ENCODE peak calls at places on chromosome 16, in seven cellular contexts. C is SJSA1; I is naive thymus-derived CD4-positive, alpha-beta T cell; Y is H1; X is GM23248; E is tibial artery; K is esophagus muscularis mucosa. W is an unnamed sample.

GRCh38 chr16:71542377-71542776 is 16.2 kb downstream of the CHST4 start:
- DNase-seq in C (no peak), I (no peak), X (peak), E (peak), K (no peak), Y (peak), W (peak)

GRCh38 chr16:19432429-19432828 is 14.7 kb downstream of the TMC5 start:
- DNase-seq in I (no peak), Y (no peak), X (no peak), E (no peak), C (no peak), K (no peak), W (peak)

GRCh38 chr16:78094166-78094565 is 5.3 kb upstream of the WWOX start:
- DNase-seq in X (no peak), I (no peak), Y (no peak), K (no peak), E (no peak), C (no peak), W (no peak)

GRCh38 chr16:1610841-1611653 is 825 bp downstream of the IFT140 start:
- DNase-seq in Y (no peak), C (no peak), E (peak), K (no peak), X (peak), I (no peak), W (no peak)

GRCh38 chr16:82061861-82062525 is 26.9 kb downstream of the HSD17B2 start:
- DNase-seq in E (no peak), I (no peak), Y (no peak), X (peak), C (no peak), K (no peak), W (peak)

GRCh38 chr16:53523126-53523804 is 20.3 kb upstream of the AKTIP start:
- DNase-seq in E (no peak), C (no peak), X (no peak), K (no peak), I (no peak), Y (no peak), W (no peak)

GRCh38 chr16:58098207-58099096 is 30.7 kb downstream of the CFAP20 start:
- DNase-seq in Y (no peak), K (no peak), E (no peak), I (no peak), X (peak), C (no peak), W (no peak)

GRCh38 chr16:30429418-30429677 is 482 bp downstream of the DCTPP1 start:
- DNase-seq in C (no peak), Y (no peak), K (no peak), I (no peak), X (no peak), E (no peak), W (no peak)

GRCh38 chr16:67395458-67396158 is 2.3 kb upstream of the TPPP3 start:
- DNase-seq in K (no peak), I (no peak), X (peak), E (no peak), Y (no peak), C (no peak), W (no peak)

GRCh38 chr16:30009085-30009862 is 1.6 kb downstream of the DOC2A start:
- DNase-seq in K (no peak), Y (no peak), I (no peak), E (no peak), C (no peak), X (peak), W (no peak)

DNA sequence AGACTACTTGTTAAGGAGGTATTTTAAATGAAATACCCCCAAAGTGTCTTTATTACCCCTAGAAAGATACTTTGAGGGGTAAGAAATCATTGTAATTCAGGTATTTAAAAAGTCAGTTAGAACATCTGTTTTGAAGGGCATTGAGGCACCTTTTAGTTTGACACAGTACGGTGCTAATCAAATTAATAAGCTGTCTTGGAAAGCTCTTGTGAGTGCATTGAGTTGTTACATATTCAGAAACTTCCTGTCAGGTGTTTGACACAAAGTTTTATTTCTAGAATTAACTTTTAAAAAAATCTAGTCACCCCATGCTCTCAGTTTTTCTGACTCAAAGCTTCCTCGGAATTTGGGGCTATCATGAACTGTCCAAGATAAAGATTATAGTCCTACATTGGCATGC is 4.6 kb downstream of the RBBP6 start:
- DNase-seq in E (no peak), I (no peak), Y (no peak), X (peak), C (no peak), K (no peak), W (no peak)
- H3K4me3 ChIP-seq in E (peak), I (peak), Y (no peak), X (peak), C (no peak), K (peak), W (no peak)

DNA sequence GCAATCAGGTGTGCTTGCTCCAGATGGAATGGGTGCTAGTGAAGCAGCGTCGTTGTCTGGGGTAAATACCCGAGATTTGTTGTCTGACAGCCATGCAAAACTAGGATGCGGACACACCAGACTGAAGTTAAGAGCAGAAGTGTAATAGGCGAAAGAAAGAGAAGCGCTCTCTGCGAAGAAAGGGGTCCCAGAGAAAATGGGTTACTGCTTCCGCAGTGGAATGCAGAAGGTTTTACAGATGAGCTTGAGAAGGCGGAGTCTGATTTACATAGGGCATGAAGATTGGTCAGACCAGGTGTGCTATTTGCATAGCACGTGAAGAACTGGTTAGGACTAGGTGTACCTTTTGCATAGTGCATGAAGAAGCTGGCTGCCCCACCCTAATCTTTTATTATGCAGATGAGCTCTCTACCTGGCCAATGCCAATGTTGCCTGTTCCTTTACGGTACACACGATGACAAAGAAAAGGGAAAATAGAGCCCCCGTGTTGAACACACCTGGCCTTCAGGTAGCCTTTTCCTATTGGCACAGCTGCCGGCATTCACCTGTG is 32.0 kb upstream of the SNN start:
- DNase-seq in K (no peak), E (no peak), X (no peak), Y (peak), I (no peak), C (no peak), W (no peak)
- H3K4me3 ChIP-seq in K (no peak), E (no peak), X (no peak), Y (peak), I (no peak), C (no peak), W (no peak)

GRCh38 chr16:6482861-6483530 is 849.6 kb upstream of the RBFOX1 start:
- DNase-seq in X (no peak), Y (peak), K (no peak), I (no peak), C (no peak), E (no peak), W (no peak)
- H3K4me3 ChIP-seq in X (no peak), Y (peak), K (no peak), I (no peak), C (no peak), E (no peak), W (no peak)

DNA sequence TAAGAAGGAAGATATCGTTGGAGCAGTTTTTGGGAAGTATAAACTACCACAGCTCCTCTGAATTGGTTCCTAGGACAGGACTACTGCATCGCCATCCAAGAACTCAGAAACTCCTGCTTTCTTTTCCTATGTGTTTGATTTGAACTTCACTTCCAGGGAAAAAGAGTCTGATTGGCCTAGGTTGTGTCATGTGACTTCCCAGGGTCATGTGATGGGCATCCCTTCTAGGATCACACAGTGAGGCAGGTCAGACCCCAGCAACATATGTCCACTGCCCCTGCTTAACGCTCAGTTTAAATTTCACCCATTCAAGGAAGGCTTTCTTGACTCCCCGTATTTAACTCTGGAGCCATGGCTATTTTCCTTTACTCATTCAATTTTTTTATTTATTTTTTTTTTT is 445.2 kb upstream of the SALL1 start:
- DNase-seq in Y (no peak), C (no peak), K (no peak), I (no peak), E (no peak), X (no peak), W (no peak)
- H3K4me3 ChIP-seq in Y (no peak), C (no peak), K (no peak), I (no peak), E (no peak), X (no peak), W (no peak)

GRCh38 chr16:75260856-75261589 is 9.6 kb upstream of the BCAR1 start:
- DNase-seq in X (no peak), Y (no peak), I (no peak), E (no peak), K (no peak), C (peak), W (no peak)

GRCh38 chr16:75263291-75263962 is 12.0 kb upstream of the BCAR1 start:
- DNase-seq in Y (no peak), X (peak), I (no peak), C (no peak), E (no peak), K (no peak), W (no peak)

GRCh38 chr16:75262800-75263127 is 11.3 kb upstream of the BCAR1 start:
- DNase-seq in C (no peak), Y (no peak), E (no peak), X (no peak), I (no peak), K (no peak), W (no peak)

GRCh38 chr16:75262104-75262799 is 10.8 kb upstream of the BCAR1 start:
- DNase-seq in K (no peak), I (no peak), Y (no peak), C (no peak), E (no peak), X (no peak), W (no peak)

GRCh38 chr16:75261590-75262078 is 10.2 kb upstream of the BCAR1 start:
- DNase-seq in I (no peak), Y (peak), C (no peak), K (no peak), X (no peak), E (no peak), W (no peak)
- H3K4me3 ChIP-seq in I (no peak), Y (no peak), C (no peak), K (no peak), X (no peak), E (no peak), W (no peak)

GRCh38 chr16:21554795-21555585 is 44.4 kb upstream of the METTL9 start:
- DNase-seq in E (peak), C (peak), Y (peak), I (peak), K (peak), X (peak), W (peak)
- H3K4me3 ChIP-seq in E (peak), C (no peak), Y (no peak), I (peak), K (peak), X (peak), W (peak)

GRCh38 chr16:55249361-55249760 is 74.6 kb upstream of the IRX6 start:
- DNase-seq in Y (no peak), X (no peak), I (no peak), K (no peak), C (no peak), E (no peak), W (no peak)

GRCh38 chr16:55250641-55251550 is 73.1 kb upstream of the IRX6 start:
- DNase-seq in Y (no peak), E (no peak), I (no peak), X (no peak), C (no peak), K (peak), W (no peak)

GRCh38 chr16:55248494-55248893 is 75.5 kb upstream of the IRX6 start:
- DNase-seq in Y (no peak), E (no peak), I (no peak), X (no peak), K (peak), C (no peak), W (no peak)

GRCh38 chr16:55248058-55248457 is 75.9 kb upstream of the IRX6 start:
- DNase-seq in K (peak), Y (no peak), C (no peak), I (no peak), E (no peak), X (peak), W (no peak)

GRCh38 chr16:55249936-55250335 is 74.1 kb upstream of the IRX6 start:
- DNase-seq in Y (no peak), E (no peak), C (no peak), I (no peak), X (no peak), K (no peak), W (no peak)
- H3K4me3 ChIP-seq in Y (no peak), E (no peak), C (no peak), I (no peak), X (no peak), K (no peak), W (no peak)

GRCh38 chr16:4505356-4506153 is 29.4 kb downstream of the HMOX2 start:
- DNase-seq in Y (no peak), K (no peak), C (no peak), E (no peak), X (no peak), I (peak), W (peak)
- H3K4me3 ChIP-seq in Y (no peak), K (no peak), C (no peak), E (no peak), X (no peak), I (peak), W (peak)